ENCODE peak calls at places on chromosomes 16 and 17, in nine cellular contexts. One of them, this sample, is unnamed.

GRCh38 chr16:23014592-23014991 is 134.7 kb downstream of the USP31 start:
- DNase-seq in lower lobe of right lung: no peak
- DNase-seq in fibroblast of pulmonary artery: no peak
- DNase-seq in body of pancreas: no peak
- DNase-seq in fibroblast of lung: no peak
- DNase-seq in H1: no peak
- DNase-seq in PC-9: no peak
- DNase-seq in BJ: no peak
- DNase-seq in lower leg skin: no peak
- DNase-seq in this sample: no peak

GRCh38 chr17:11264183-11264871 is 23.3 kb downstream of the SHISA6 start:
- DNase-seq in BJ: no peak
- DNase-seq in body of pancreas: no peak
- DNase-seq in lower lobe of right lung: no peak
- DNase-seq in lower leg skin: no peak
- DNase-seq in fibroblast of pulmonary artery: no peak
- DNase-seq in H1: no peak
- DNase-seq in fibroblast of lung: no peak
- DNase-seq in PC-9: no peak
- DNase-seq in this sample: no peak

GRCh38 chr16:85042126-85042525 is 14.5 kb downstream of the KIAA0513 start:
- DNase-seq in lower leg skin: no peak
- DNase-seq in fibroblast of pulmonary artery: no peak
- DNase-seq in lower lobe of right lung: no peak
- DNase-seq in body of pancreas: no peak
- DNase-seq in fibroblast of lung: no peak
- DNase-seq in PC-9: no peak
- DNase-seq in H1: no peak
- DNase-seq in BJ: no peak
- DNase-seq in this sample: no peak

GRCh38 chr16:11084484-11085024 is 140.2 kb downstream of the CLEC16A start:
- DNase-seq in fibroblast of lung: peak
- DNase-seq in BJ: no peak
- DNase-seq in fibroblast of pulmonary artery: peak
- DNase-seq in body of pancreas: no peak
- DNase-seq in H1: no peak
- DNase-seq in lower leg skin: no peak
- DNase-seq in PC-9: no peak
- DNase-seq in lower lobe of right lung: no peak
- DNase-seq in this sample: no peak

GRCh38 chr16:11474617-11475291 is 112.0 kb downstream of the LITAF start:
- DNase-seq in PC-9: peak
- DNase-seq in H1: no peak
- DNase-seq in lower leg skin: no peak
- DNase-seq in body of pancreas: no peak
- DNase-seq in lower lobe of right lung: no peak
- DNase-seq in fibroblast of lung: no peak
- DNase-seq in BJ: no peak
- DNase-seq in fibroblast of pulmonary artery: no peak
- DNase-seq in this sample: no peak

GRCh38 chr16:64121473-64121872 is 1000.4 kb downstream of the CDH11 start:
- DNase-seq in body of pancreas: no peak
- DNase-seq in lower lobe of right lung: no peak
- DNase-seq in H1: no peak
- DNase-seq in lower leg skin: no peak
- DNase-seq in BJ: peak
- DNase-seq in fibroblast of pulmonary artery: no peak
- DNase-seq in PC-9: no peak
- DNase-seq in fibroblast of lung: peak
- DNase-seq in this sample: no peak

GRCh38 chr17:62625184-62625869 is 2.1 kb upstream of the MRC2 start:
- DNase-seq in H1: no peak
- DNase-seq in body of pancreas: no peak
- DNase-seq in fibroblast of lung: no peak
- DNase-seq in PC-9: no peak
- DNase-seq in BJ: no peak
- DNase-seq in fibroblast of pulmonary artery: no peak
- DNase-seq in lower leg skin: peak
- DNase-seq in lower lobe of right lung: no peak
- DNase-seq in this sample: no peak

GRCh38 chr17:14427914-14428639 is 127.2 kb downstream of the HS3ST3B1 start:
- DNase-seq in fibroblast of pulmonary artery: no peak
- DNase-seq in fibroblast of lung: no peak
- DNase-seq in body of pancreas: no peak
- DNase-seq in H1: no peak
- DNase-seq in PC-9: no peak
- DNase-seq in lower leg skin: no peak
- DNase-seq in BJ: no peak
- DNase-seq in lower lobe of right lung: no peak
- DNase-seq in this sample: no peak

GRCh38 chr16:9077001-9077809 is 14.2 kb upstream of the HAPSTR1 start:
- DNase-seq in lower lobe of right lung: no peak
- DNase-seq in lower leg skin: no peak
- DNase-seq in fibroblast of lung: peak
- DNase-seq in PC-9: peak
- DNase-seq in BJ: peak
- DNase-seq in body of pancreas: no peak
- DNase-seq in fibroblast of pulmonary artery: no peak
- DNase-seq in H1: no peak
- DNase-seq in this sample: no peak

GRCh38 chr16:14050297-14051027 is 20.7 kb upstream of the MRTFB start:
- DNase-seq in lower leg skin: peak
- DNase-seq in lower lobe of right lung: no peak
- DNase-seq in BJ: no peak
- DNase-seq in fibroblast of pulmonary artery: peak
- DNase-seq in fibroblast of lung: peak
- DNase-seq in PC-9: peak
- DNase-seq in H1: peak
- DNase-seq in body of pancreas: no peak
- DNase-seq in this sample: no peak

GRCh38 chr17:53538129-53538617 is 284.6 kb upstream of the KIF2B start:
- DNase-seq in H1: no peak
- DNase-seq in fibroblast of pulmonary artery: no peak
- DNase-seq in fibroblast of lung: no peak
- DNase-seq in lower leg skin: no peak
- DNase-seq in lower lobe of right lung: no peak
- DNase-seq in body of pancreas: no peak
- DNase-seq in BJ: no peak
- DNase-seq in PC-9: no peak
- DNase-seq in this sample: no peak

GRCh38 chr17:6498798-6499540 is 54.7 kb downstream of the PIMREG start:
- DNase-seq in H1: no peak
- DNase-seq in BJ: no peak
- DNase-seq in body of pancreas: no peak
- DNase-seq in lower lobe of right lung: peak
- DNase-seq in lower leg skin: peak
- DNase-seq in fibroblast of pulmonary artery: no peak
- DNase-seq in PC-9: no peak
- DNase-seq in fibroblast of lung: no peak
- DNase-seq in this sample: peak

GRCh38 chr17:43016216-43016615 is 6.0 kb downstream of the VAT1 start:
- DNase-seq in body of pancreas: no peak
- DNase-seq in BJ: no peak
- DNase-seq in PC-9: no peak
- DNase-seq in H1: no peak
- DNase-seq in lower leg skin: no peak
- DNase-seq in lower lobe of right lung: no peak
- DNase-seq in fibroblast of lung: no peak
- DNase-seq in fibroblast of pulmonary artery: no peak
- DNase-seq in this sample: no peak

GRCh38 chr16:2691491-2692248 is 9.3 kb downstream of the KCTD5 start:
- DNase-seq in fibroblast of lung: no peak
- DNase-seq in BJ: no peak
- DNase-seq in body of pancreas: peak
- DNase-seq in H1: no peak
- DNase-seq in lower lobe of right lung: no peak
- DNase-seq in PC-9: no peak
- DNase-seq in fibroblast of pulmonary artery: no peak
- DNase-seq in lower leg skin: no peak
- DNase-seq in this sample: no peak

GRCh38 chr16:67647681-67648080 is 2.7 kb downstream of the CARMIL2 start:
- DNase-seq in H1: no peak
- DNase-seq in PC-9: no peak
- DNase-seq in fibroblast of pulmonary artery: no peak
- DNase-seq in body of pancreas: no peak
- DNase-seq in fibroblast of lung: no peak
- DNase-seq in BJ: no peak
- DNase-seq in lower leg skin: no peak
- DNase-seq in lower lobe of right lung: peak
- DNase-seq in this sample: no peak

GRCh38 chr16:11253009-11253994 is 2.7 kb downstream of the SOCS1 start:
- DNase-seq in PC-9: no peak
- DNase-seq in lower lobe of right lung: no peak
- DNase-seq in fibroblast of lung: peak
- DNase-seq in BJ: no peak
- DNase-seq in fibroblast of pulmonary artery: no peak
- DNase-seq in body of pancreas: no peak
- DNase-seq in H1: no peak
- DNase-seq in lower leg skin: no peak
- DNase-seq in this sample: no peak

GRCh38 chr17:80943346-80944145 is 48.1 kb upstream of the CHMP6 start:
- DNase-seq in H1: no peak
- DNase-seq in PC-9: no peak
- DNase-seq in fibroblast of pulmonary artery: no peak
- DNase-seq in lower leg skin: no peak
- DNase-seq in lower lobe of right lung: peak
- DNase-seq in body of pancreas: no peak
- DNase-seq in BJ: no peak
- DNase-seq in fibroblast of lung: no peak
- DNase-seq in this sample: no peak
- TF ChIP-seq CTCF in H1: no peak
- TF ChIP-seq CTCF in PC-9: no peak
- TF ChIP-seq CTCF in fibroblast of pulmonary artery: no peak
- TF ChIP-seq CTCF in lower leg skin: no peak
- TF ChIP-seq CTCF in lower lobe of right lung: no peak
- TF ChIP-seq CTCF in body of pancreas: no peak
- TF ChIP-seq CTCF in BJ: no peak
- TF ChIP-seq CTCF in fibroblast of lung: no peak
- TF ChIP-seq CTCF in this sample: no peak

DNA sequence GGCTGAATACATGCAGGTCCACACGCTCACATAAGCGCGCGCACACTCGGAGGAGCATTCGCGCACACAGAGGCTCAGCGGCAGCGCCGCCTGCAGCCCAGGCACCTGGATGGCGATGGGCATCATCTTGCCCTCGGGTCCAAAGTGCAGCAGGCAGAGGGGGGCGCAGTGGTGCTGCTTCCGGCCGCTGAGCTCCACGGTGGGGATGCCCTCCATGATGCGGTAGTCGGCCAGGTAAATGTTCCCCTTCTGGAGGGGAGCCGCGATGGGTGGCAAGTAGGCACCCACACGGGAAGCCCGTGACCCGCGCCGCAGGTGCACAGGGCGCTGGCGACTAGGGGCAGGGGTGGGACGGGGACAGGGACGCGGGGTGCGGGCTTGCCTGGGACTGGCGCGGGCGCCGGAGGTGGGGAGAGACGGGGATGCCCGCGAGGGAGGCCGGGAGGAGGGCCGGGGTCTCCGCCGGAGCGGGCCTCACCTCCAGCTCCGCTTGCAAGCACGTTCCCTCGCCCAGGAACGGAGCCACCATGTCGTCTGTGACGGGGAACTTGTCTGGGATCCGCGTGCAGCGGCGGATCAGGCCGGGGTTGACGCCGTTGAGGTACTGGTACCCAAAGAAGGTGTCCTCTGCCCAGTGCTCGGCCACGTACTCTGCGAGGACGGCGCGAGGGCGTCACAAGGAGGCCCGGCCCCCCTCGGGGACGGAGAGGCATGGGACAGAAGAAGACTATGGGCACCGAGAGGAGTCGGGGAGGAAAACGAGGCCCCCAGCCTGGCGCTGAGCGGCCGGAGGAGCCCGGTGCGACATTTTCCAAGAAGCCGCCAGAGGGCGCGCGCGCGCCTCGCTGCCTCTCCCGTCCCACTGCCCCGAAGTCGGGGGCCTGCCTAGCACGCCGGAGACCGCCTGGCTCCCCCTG is 8.0 kb downstream of the ALOX12B start:
- DNase-seq in fibroblast of lung: peak
- DNase-seq in lower lobe of right lung: peak
- DNase-seq in H1: peak
- DNase-seq in PC-9: peak
- DNase-seq in lower leg skin: peak
- DNase-seq in fibroblast of pulmonary artery: peak
- DNase-seq in body of pancreas: peak
- DNase-seq in BJ: no peak
- DNase-seq in this sample: peak
- H3K4me3 ChIP-seq in fibroblast of lung: peak
- H3K4me3 ChIP-seq in lower lobe of right lung: peak
- H3K4me3 ChIP-seq in H1: peak
- H3K4me3 ChIP-seq in PC-9: peak
- H3K4me3 ChIP-seq in lower leg skin: no peak
- H3K4me3 ChIP-seq in fibroblast of pulmonary artery: peak
- H3K4me3 ChIP-seq in body of pancreas: no peak
- H3K4me3 ChIP-seq in BJ: peak
- H3K4me3 ChIP-seq in this sample: peak

GRCh38 chr17:81324177-81324905 is 29.2 kb upstream of the SLC38A10 start:
- DNase-seq in fibroblast of lung: no peak
- DNase-seq in lower leg skin: no peak
- DNase-seq in lower lobe of right lung: no peak
- DNase-seq in fibroblast of pulmonary artery: no peak
- DNase-seq in BJ: no peak
- DNase-seq in body of pancreas: no peak
- DNase-seq in H1: no peak
- DNase-seq in PC-9: no peak
- DNase-seq in this sample: no peak
- TF ChIP-seq CTCF in fibroblast of lung: no peak
- TF ChIP-seq CTCF in lower leg skin: no peak
- TF ChIP-seq CTCF in lower lobe of right lung: no peak
- TF ChIP-seq CTCF in fibroblast of pulmonary artery: no peak
- TF ChIP-seq CTCF in BJ: no peak
- TF ChIP-seq CTCF in body of pancreas: no peak
- TF ChIP-seq CTCF in H1: no peak
- TF ChIP-seq CTCF in PC-9: no peak
- TF ChIP-seq CTCF in this sample: no peak

GRCh38 chr16:28877642-28877975 is 679 bp upstream of the ATP2A1 start:
- DNase-seq in lower lobe of right lung: no peak
- DNase-seq in lower leg skin: no peak
- DNase-seq in H1: no peak
- DNase-seq in PC-9: no peak
- DNase-seq in fibroblast of lung: no peak
- DNase-seq in body of pancreas: no peak
- DNase-seq in fibroblast of pulmonary artery: no peak
- DNase-seq in BJ: no peak
- DNase-seq in this sample: no peak
- H3K4me3 ChIP-seq in lower lobe of right lung: no peak
- H3K4me3 ChIP-seq in lower leg skin: no peak
- H3K4me3 ChIP-seq in H1: no peak
- H3K4me3 ChIP-seq in PC-9: no peak
- H3K4me3 ChIP-seq in fibroblast of lung: no peak
- H3K4me3 ChIP-seq in body of pancreas: no peak
- H3K4me3 ChIP-seq in fibroblast of pulmonary artery: no peak
- H3K4me3 ChIP-seq in BJ: no peak
- H3K4me3 ChIP-seq in this sample: no peak

GRCh38 chr17:73420897-73421296 is 109.1 kb upstream of the CDC42EP4 start:
- DNase-seq in fibroblast of lung: peak
- DNase-seq in fibroblast of pulmonary artery: peak
- DNase-seq in H1: no peak
- DNase-seq in PC-9: peak
- DNase-seq in body of pancreas: no peak
- DNase-seq in lower leg skin: no peak
- DNase-seq in BJ: no peak
- DNase-seq in lower lobe of right lung: peak
- DNase-seq in this sample: no peak
- TF ChIP-seq CTCF in fibroblast of lung: peak
- TF ChIP-seq CTCF in fibroblast of pulmonary artery: peak
- TF ChIP-seq CTCF in H1: peak
- TF ChIP-seq CTCF in PC-9: peak
- TF ChIP-seq CTCF in body of pancreas: no peak
- TF ChIP-seq CTCF in lower leg skin: no peak
- TF ChIP-seq CTCF in BJ: peak
- TF ChIP-seq CTCF in lower lobe of right lung: no peak
- TF ChIP-seq CTCF in this sample: no peak

This sample was measured in Peyer's patch.